ENCODE peak calls at places on chromosome 9, in five cellular contexts. J, Z, I, R and T are unnamed samples. For H3K27me3, the result is how much of the 10 kb centered on the place peaks cover.

GRCh38 chr9:114202849-114203248 is 47.5 kb downstream of the COL27A1 start:
- DNase-seq in J (no peak), Z (no peak), I (no peak), R (no peak), T (no peak)

GRCh38 chr9:135134253-135135028 is 47.0 kb downstream of the OLFM1 start:
- DNase-seq in J (no peak), Z (no peak), I (no peak), R (no peak), T (no peak)

GRCh38 chr9:2145746-2146145 is 130.6 kb downstream of the SMARCA2 start:
- DNase-seq in J (no peak), Z (no peak), I (no peak), R (no peak), T (no peak)

GRCh38 chr9:138025908-138026307 is 148.3 kb downstream of the CACNA1B start:
- DNase-seq in J (no peak), Z (no peak), I (no peak), R (peak), T (no peak)

GRCh38 chr9:89986190-89986589 is 381.4 kb downstream of the GADD45G start:
- DNase-seq in J (no peak), Z (no peak), I (no peak), R (no peak), T (no peak)

GRCh38 chr9:136484153-136485048 is 1.6 kb upstream of the SEC16A start:
- DNase-seq in J (no peak), Z (peak), I (no peak), R (peak), T (peak)

GRCh38 chr9:95336281-95336680 is 18.8 kb upstream of the FANCC start:
- DNase-seq in J (peak), Z (peak), I (no peak), R (no peak), T (no peak)

GRCh38 chr9:85960688-85961093 is 19.7 kb downstream of the NAA35 start:
- DNase-seq in J (no peak), Z (no peak), I (no peak), R (no peak), T (no peak)

GRCh38 chr9:137192448-137192780 is 3.9 kb downstream of the SSNA1 start:
- DNase-seq in J (no peak), Z (no peak), I (no peak), R (no peak), T (no peak)

GRCh38 chr9:135887585-135888050 is 19.7 kb downstream of the CAMSAP1 start:
- DNase-seq in J (peak), Z (no peak), I (no peak), R (peak), T (no peak)

GRCh38 chr9:131273146-131273545 is 3.2 kb downstream of the FAM78A start:
- DNase-seq in J (no peak), Z (no peak), I (peak), R (peak), T (no peak)

GRCh38 chr9:127664678-127665507 is 41.9 kb upstream of the CFAP157 start:
- DNase-seq in J (no peak), Z (peak), I (no peak), R (no peak), T (peak)

GRCh38 chr9:137761032-137761431 is 116.5 kb upstream of the CACNA1B start:
- DNase-seq in J (no peak), Z (no peak), I (no peak), R (no peak), T (no peak)

GRCh38 chr9:117720066-117720465 is 15.9 kb downstream of the TLR4 start:
- DNase-seq in J (no peak), Z (no peak), I (no peak), R (no peak), T (no peak)

GRCh38 chr9:1042466-1042865 is 7.7 kb upstream of the DMRT2 start:
- DNase-seq in J (peak), Z (no peak), I (no peak), R (no peak), T (no peak)

GRCh38 chr9:134062461-134063087 is 5.3 kb downstream of the BRD3 start:
- DNase-seq in J (no peak), Z (no peak), I (no peak), R (peak), T (no peak)

GRCh38 chr9:70625078-70625477 is 210.6 kb upstream of the KLF9 start:
- DNase-seq in J (peak), Z (no peak), I (peak), R (no peak), T (no peak)

GRCh38 chr9:8282555-8282954 is 483.0 kb upstream of the DMAC1 start:
- DNase-seq in J (no peak), Z (no peak), I (no peak), R (no peak), T (no peak)
- TF ChIP-seq POLR2AphosphoS5 in J (no peak), Z (no peak), I (no peak), R (no peak), T (no peak)

DNA sequence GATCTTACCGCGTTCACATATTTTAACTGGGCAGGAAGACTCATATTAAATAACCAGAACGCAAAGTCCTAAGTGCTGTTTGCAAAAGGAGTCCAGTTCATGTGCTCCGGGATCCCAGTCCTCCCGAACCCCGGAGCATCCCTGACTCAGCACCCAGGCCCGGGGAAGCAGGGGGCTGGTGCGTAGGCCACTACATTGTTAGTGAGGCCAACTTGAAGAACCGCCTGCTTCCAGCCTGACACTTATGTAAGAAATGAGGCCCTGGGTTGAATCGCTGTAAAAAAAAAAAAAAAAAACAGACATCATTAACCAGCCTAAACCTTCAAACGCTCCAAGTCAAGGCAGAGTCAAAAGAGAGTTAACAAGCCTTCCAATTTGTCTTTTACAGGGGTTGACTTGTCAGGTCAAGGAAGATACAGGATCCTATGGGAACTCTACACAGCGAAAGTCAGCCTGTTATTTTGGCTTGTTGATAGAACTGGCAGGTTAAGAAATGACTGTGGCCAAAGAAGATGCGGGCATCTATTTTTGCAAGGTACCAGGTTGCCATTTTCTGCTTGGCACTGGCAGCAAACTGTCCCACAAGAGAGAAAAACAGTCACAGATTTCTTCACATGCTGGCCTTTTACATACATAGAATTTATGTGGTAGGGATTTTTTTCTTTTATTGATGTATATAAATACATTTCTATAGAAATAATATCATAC is 93.3 kb downstream of the ACTL7B start:
- DNase-seq in J (no peak), Z (no peak), I (no peak), R (no peak), T (no peak)
- H3K4me3 ChIP-seq in J (no peak), Z (no peak), I (no peak), R (no peak), T (no peak)

GRCh38 chr9:123007269-123007668 is 26.2 kb upstream of the GPR21 start:
- DNase-seq in J (no peak), Z (no peak), I (no peak), R (no peak), T (no peak)

GRCh38 chr9:123008909-123009308 is 24.6 kb upstream of the GPR21 start:
- DNase-seq in J (no peak), Z (no peak), I (peak), R (no peak), T (no peak)

GRCh38 chr9:123011380-123011779 is 22.1 kb upstream of the GPR21 start:
- DNase-seq in J (no peak), Z (no peak), I (no peak), R (no peak), T (no peak)

GRCh38 chr9:123016631-123017030 is 16.8 kb upstream of the GPR21 start:
- DNase-seq in J (no peak), Z (no peak), I (no peak), R (no peak), T (no peak)

DNA sequence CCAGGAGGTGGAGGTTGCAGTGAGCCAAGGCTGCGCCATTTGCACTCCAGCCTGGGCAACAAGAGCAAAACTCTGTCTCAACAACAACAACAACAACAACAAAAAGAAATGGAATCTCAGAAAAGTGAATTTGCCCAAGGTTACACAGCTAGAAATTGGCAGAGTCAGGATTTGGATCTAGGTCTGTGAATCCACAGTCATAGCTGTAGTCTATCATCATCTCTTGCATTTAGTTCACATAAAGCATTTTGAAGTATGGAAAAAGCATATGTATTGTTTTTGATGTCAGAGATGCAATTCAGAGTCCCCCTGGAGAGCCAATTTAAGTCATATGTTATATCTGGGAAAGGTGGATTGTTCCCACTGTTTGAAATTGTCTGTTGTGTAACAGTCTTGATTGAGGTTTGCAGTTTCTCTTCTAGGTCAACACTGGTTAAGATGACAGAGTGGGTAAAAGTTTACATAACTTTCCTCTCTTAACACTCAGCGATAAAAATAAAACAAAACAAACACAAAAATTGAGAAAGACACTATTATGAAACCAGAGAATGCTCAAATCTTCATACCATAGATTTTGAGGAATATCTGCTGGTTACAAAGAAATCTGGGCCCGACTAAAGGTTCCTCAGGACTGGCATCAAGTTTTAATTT is 21.5 kb upstream of the GPR21 start:
- DNase-seq in J (no peak), Z (peak), I (no peak), R (no peak), T (no peak)
- H3K27me3 ChIP-seq in J (under half), Z (under half), I (under half), R (under half), T (under half)

GRCh38 chr9:92631452-92632211 is 38.3 kb downstream of the IPPK start:
- DNase-seq in J (no peak), Z (no peak), I (no peak), R (no peak), T (no peak)
- TF ChIP-seq POLR2AphosphoS5 in J (no peak), Z (no peak), I (no peak), R (no peak), T (no peak)

GRCh38 chr9:115596743-115597080 is 478.8 kb upstream of the TNC start:
- DNase-seq in J (no peak), Z (no peak), I (no peak), R (no peak), T (no peak)

GRCh38 chr9:115597330-115597729 is 479.4 kb upstream of the TNC start:
- DNase-seq in J (no peak), Z (no peak), I (no peak), R (no peak), T (no peak)

GRCh38 chr9:115593587-115594091 is 475.7 kb upstream of the TNC start:
- DNase-seq in J (peak), Z (peak), I (peak), R (no peak), T (peak)

GRCh38 chr9:115594551-115594950 is 476.6 kb upstream of the TNC start:
- DNase-seq in J (no peak), Z (no peak), I (no peak), R (no peak), T (no peak)

GRCh38 chr9:115595951-115596742 is 478.2 kb upstream of the TNC start:
- DNase-seq in J (peak), Z (no peak), I (no peak), R (no peak), T (no peak)
- H3K4me3 ChIP-seq in J (no peak), Z (no peak), I (no peak), R (no peak), T (no peak)